ENCODE peak calls at places on chromosome 11, in ten cellular contexts. O, Q, V, N, P, E, I, T, B and X are unnamed samples.

GRCh38 chr11:126485021-126485781 is 129.7 kb downstream of the ST3GAL4 start:
- DNase-seq in N (no peak), O (no peak), B (peak; percentile 81), T (no peak), P (no peak), E (no peak), I (no peak), Q (no peak), V (peak; percentile 13), X (peak; percentile 59)

GRCh38 chr11:100793525-100793924 is 106.4 kb downstream of the ARHGAP42 start:
- DNase-seq in V (no peak), Q (no peak), O (no peak), P (no peak), I (no peak), N (no peak), T (no peak), B (no peak), E (no peak), X (no peak)

GRCh38 chr11:78698612-78699011 is 123.9 kb upstream of the NARS2 start:
- DNase-seq in T (no peak), E (no peak), I (no peak), V (peak; percentile 89), Q (no peak), O (no peak), B (peak; percentile 80), P (no peak), N (no peak), X (peak; percentile 95)

GRCh38 chr11:68454767-68455166 is 5.8 kb upstream of the PPP6R3 start:
- DNase-seq in I (no peak), E (no peak), Q (no peak), P (no peak), V (no peak), B (no peak), N (peak; percentile 68), T (no peak), O (no peak), X (peak; percentile 67)

GRCh38 chr11:44915621-44916020 is 35.1 kb downstream of the TP53I11 start:
- DNase-seq in B (no peak), Q (no peak), P (no peak), E (no peak), N (no peak), V (no peak), O (no peak), I (no peak), T (no peak), X (no peak)

GRCh38 chr11:119759324-119759723 is 30.3 kb upstream of the NECTIN1 start:
- DNase-seq in B (peak; percentile 6), P (no peak), V (peak; percentile 80), Q (no peak), T (no peak), E (no peak), O (no peak), I (no peak), N (no peak), X (no peak)

GRCh38 chr11:130602700-130603584 is 154.5 kb downstream of the ADAMTS15 start:
- DNase-seq in E (no peak), N (no peak), I (no peak), P (no peak), Q (no peak), V (no peak), O (no peak), B (no peak), T (no peak), X (no peak)

GRCh38 chr11:70424765-70425164 is 26.4 kb downstream of the CTTN start:
- DNase-seq in E (no peak), N (no peak), O (no peak), T (no peak), Q (no peak), B (no peak), I (no peak), P (no peak), V (no peak), X (no peak)

GRCh38 chr11:57427692-57428082 is 766 bp upstream of the SLC43A3 start:
- DNase-seq in E (no peak), P (no peak), N (no peak), T (peak; percentile 56), O (no peak), I (peak; percentile 90), V (peak; percentile 76), B (peak; percentile 57), Q (peak; percentile 75), X (peak; percentile 80)

GRCh38 chr11:2251138-2251537 is 19.2 kb downstream of the ASCL2 start:
- DNase-seq in T (no peak), N (no peak), V (no peak), E (no peak), P (no peak), B (no peak), O (no peak), I (no peak), Q (no peak), X (no peak)

GRCh38 chr11:33222052-33222451 is 35.1 kb upstream of the HIPK3 start:
- DNase-seq in B (no peak), I (no peak), Q (no peak), P (no peak), N (no peak), O (no peak), T (no peak), E (no peak), V (no peak), X (no peak)

GRCh38 chr11:67998150-67999045 is 5.5 kb downstream of the UNC93B1 start:
- DNase-seq in I (no peak), E (no peak), T (no peak), N (no peak), V (no peak), O (no peak), Q (no peak), B (no peak), P (no peak), X (no peak)

GRCh38 chr11:1371836-1372465 is 17.8 kb upstream of the BRSK2 start:
- DNase-seq in O (no peak), T (no peak), I (no peak), V (no peak), N (no peak), P (no peak), Q (no peak), E (no peak), B (no peak), X (peak; percentile 73)

GRCh38 chr11:35412285-35412684 is 7.1 kb downstream of the SLC1A2 start:
- DNase-seq in E (no peak), P (no peak), N (peak; percentile 62), T (no peak), B (peak; percentile 25), O (no peak), Q (no peak), I (no peak), V (no peak), X (no peak)

GRCh38 chr11:43835104-43835503 is 45.5 kb upstream of the ALKBH3 start:
- DNase-seq in B (no peak), P (no peak), E (no peak), N (no peak), T (no peak), V (no peak), Q (no peak), I (no peak), O (no peak), X (no peak)

GRCh38 chr11:108788565-108789199 is 123.8 kb downstream of the DDX10 start:
- DNase-seq in P (no peak), N (peak; percentile 75), E (no peak), Q (no peak), T (no peak), O (peak; percentile 37), I (no peak), V (peak; percentile 29), B (peak; percentile 41), X (no peak)

GRCh38 chr11:125874556-125875124 is 12.8 kb upstream of the HYLS1 start:
- DNase-seq in V (peak; percentile 18), P (peak; percentile 7), N (peak; percentile 91), B (peak; percentile 70), E (peak; percentile 16), T (peak; percentile 62), Q (peak; percentile 59), I (peak; percentile 67), O (peak; percentile 61), X (no peak)

GRCh38 chr11:26777276-26777939 is 55.5 kb upstream of the SLC5A12 start:
- DNase-seq in P (no peak), E (no peak), Q (no peak), O (no peak), B (peak; percentile 7), I (no peak), N (no peak), V (no peak), T (no peak), X (no peak)
- H3K4me3 ChIP-seq in P (no peak overlapping the region), E (no peak overlapping the region), Q (no peak overlapping the region), O (no peak overlapping the region), B (no peak overlapping the region), I (no peak overlapping the region), N (no peak overlapping the region), V (no peak overlapping the region), T (no peak overlapping the region), X (no peak overlapping the region)

GRCh38 chr11:61154528-61154927 is 6.7 kb downstream of the VPS37C start:
- DNase-seq in I (no peak), O (no peak), B (no peak), V (no peak), T (no peak), E (no peak), P (no peak), N (no peak), Q (no peak), X (no peak)
- H3K4me1 ChIP-seq in I (peaks cover 15% of the 10 kb centered on the region), O (peaks cover 5% of the 10 kb centered on the region), B (peaks cover 36% of the 10 kb centered on the region), V (peaks cover 27% of the 10 kb centered on the region), T (peaks cover 34% of the 10 kb centered on the region), E (no peaks in the 10 kb centered on the region), P (no peaks in the 10 kb centered on the region), N (peaks cover 24% of the 10 kb centered on the region), Q (no peaks in the 10 kb centered on the region), X (peaks cover 6% of the 10 kb centered on the region)

DNA sequence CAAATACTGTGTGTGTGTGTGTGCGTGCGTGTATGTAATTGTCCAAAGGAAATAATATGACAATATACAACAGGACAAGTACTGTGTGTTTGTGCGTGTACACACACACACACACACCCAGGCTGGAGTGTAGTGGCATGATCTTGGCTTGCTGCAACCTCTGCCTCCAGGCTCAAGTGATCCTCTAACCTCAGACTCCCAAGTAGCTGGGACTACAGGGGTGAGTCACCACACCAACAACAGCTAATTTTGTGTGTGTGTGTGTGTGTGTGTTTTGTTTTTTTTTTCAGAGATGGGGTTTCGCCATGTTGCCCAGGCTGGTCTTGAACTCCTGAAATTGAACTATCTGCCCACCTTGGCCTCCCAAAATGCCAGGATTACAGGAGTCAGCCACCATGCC is 61.5 kb downstream of the NUP98 start:
- DNase-seq in T (no peak), Q (no peak), N (no peak), B (peak; percentile 28), E (no peak), V (peak; percentile 12), O (no peak), I (no peak), P (no peak), X (no peak)
- H3K27ac ChIP-seq in T (no peak overlapping the region), Q (no peak overlapping the region), N (no peak overlapping the region), B (no peak overlapping the region), E (no peak overlapping the region), V (no peak overlapping the region), O (no peak overlapping the region), I (no peak overlapping the region), P (no peak overlapping the region), X (no peak overlapping the region)

DNA sequence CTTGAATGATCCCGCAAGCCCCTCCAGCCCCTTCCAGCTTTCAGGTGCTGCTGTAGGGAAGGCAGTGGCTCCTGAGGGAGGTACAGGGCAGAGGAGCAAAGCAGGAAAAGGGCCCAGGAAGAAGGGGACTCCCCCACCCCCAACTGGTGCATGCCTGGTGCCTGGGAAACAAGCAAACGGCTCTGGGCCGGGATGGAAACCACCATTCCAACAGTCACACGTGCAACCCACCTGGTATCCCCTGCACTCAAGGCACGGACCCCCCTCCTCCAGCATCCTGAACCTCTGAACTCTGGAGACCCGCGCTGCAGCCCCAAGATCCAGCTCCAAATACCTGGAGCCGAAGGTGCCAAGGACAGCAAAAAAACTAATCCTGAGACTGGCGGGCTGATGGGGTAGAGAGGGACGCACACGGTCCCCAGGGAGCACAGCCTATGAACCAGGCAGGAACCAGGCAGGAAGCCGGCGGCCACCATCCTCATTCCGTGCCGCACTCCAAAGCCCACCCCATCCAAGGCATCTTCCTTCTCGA is 537 bp downstream of the SCN4B start:
- DNase-seq in Q (no peak), E (no peak), B (no peak), P (no peak), V (no peak), N (peak; percentile 56), I (no peak), T (no peak), O (no peak), X (no peak)
- H3K4me3 ChIP-seq in Q (no peak overlapping the region), E (no peak overlapping the region), B (peak overlapping the region; percentile 39), P (peak overlapping the region; percentile 55), V (peak overlapping the region; percentile 52), N (peak overlapping the region; percentile 94), I (peak overlapping the region; percentile 45), T (peak overlapping the region; percentile 41), O (peak overlapping the region; percentile 72), X (no peak overlapping the region)